ENCODE peak calls at places on chromosomes 7 and 10, in four cellular contexts. I, K, Y and B are unnamed samples.
A peak's percentile ranks its signal among the peaks of the same experiment; 100 is the strongest.

GRCh38 chr10:11225935-11226334 is 208.3 kb downstream of the CELF2 start:
- DNase-seq in I (no peak), K (peak; percentile 43), Y (no peak), B (no peak)

GRCh38 chr7:80088705-80089104 is 45.9 kb upstream of the GNAI1 start:
- DNase-seq in I (no peak), K (no peak), Y (no peak), B (no peak)

GRCh38 chr10:4721994-4722753 is 103.8 kb upstream of the AKR1E2 start:
- DNase-seq in I (no peak), K (no peak), Y (no peak), B (no peak)

GRCh38 chr7:123433665-123434064 is 100.7 kb downstream of the IQUB start:
- DNase-seq in I (no peak), K (no peak), Y (no peak), B (no peak)

GRCh38 chr7:157685430-157686284 is 348.9 kb downstream of the DNAJB6 start:
- DNase-seq in I (no peak), K (no peak), Y (no peak), B (peak; percentile 71)

GRCh38 chr10:72416661-72417060 is 61.9 kb upstream of the DNAJB12 start:
- DNase-seq in I (no peak), K (no peak), Y (no peak), B (no peak)

GRCh38 chr10:12799144-12799543 is 202.4 kb downstream of the CCDC3 start:
- DNase-seq in I (no peak), K (no peak), Y (no peak), B (no peak)

GRCh38 chr10:88879754-88880286 is at the start of gene STAMBPL1:
- DNase-seq in I (no peak), K (peak; percentile 57), Y (peak; percentile 61), B (no peak)

GRCh38 chr10:35875281-35875680 is 233.2 kb upstream of the FZD8 start:
- DNase-seq in I (no peak), K (no peak), Y (no peak), B (no peak)

GRCh38 chr10:4260483-4260882 is 475.5 kb upstream of the KLF6 start:
- DNase-seq in I (no peak), K (no peak), Y (no peak), B (no peak)

GRCh38 chr7:57868771-57869483 is 418.9 kb downstream of the ZNF716 start:
- DNase-seq in I (no peak), K (no peak), Y (no peak), B (no peak)

GRCh38 chr7:95190515-95190914 is 133.8 kb downstream of the PON1 start:
- DNase-seq in I (no peak), K (no peak), Y (no peak), B (no peak)

GRCh38 chr7:31864646-31865045 is 177.6 kb downstream of the PPP1R17 start:
- DNase-seq in I (no peak), K (no peak), Y (no peak), B (no peak)

GRCh38 chr10:122264442-122264841 is 6.7 kb upstream of the BTBD16 start:
- DNase-seq in I (no peak), K (no peak), Y (no peak), B (no peak)

GRCh38 chr7:55019329-55019690 is 493 bp downstream of the EGFR start:
- DNase-seq in I (peak; percentile 83), K (no peak), Y (no peak), B (peak; percentile 71)

GRCh38 chr7:69451715-69452114 is 146.6 kb upstream of the AUTS2 start:
- DNase-seq in I (no peak), K (no peak), Y (no peak), B (no peak)

GRCh38 chr10:34547695-34548094 is 267.4 kb downstream of the PARD3 start:
- DNase-seq in I (no peak), K (no peak), Y (no peak), B (no peak)

GRCh38 chr7:76291346-76292205 is 10.9 kb upstream of the HSPB1 start:
- DNase-seq in I (peak; percentile 91), K (peak; percentile 73), Y (peak; percentile 77), B (peak; percentile 92)

GRCh38 chr10:91907914-91908357 is 1.4 kb downstream of the FGFBP3 start:
- DNase-seq in I (no peak), K (no peak), Y (no peak), B (peak; percentile 56)

GRCh38 chr7:33050425-33051318 is 11.9 kb downstream of the NT5C3A start:
- DNase-seq in I (no peak), K (peak; percentile 3), Y (no peak), B (no peak)

GRCh38 chr10:17841055-17841454 is 31.9 kb downstream of the MRC1 start:
- DNase-seq in I (no peak), K (no peak), Y (no peak), B (no peak)

GRCh38 chr7:607938-608337 is 88.3 kb upstream of the PDGFA start:
- DNase-seq in I (no peak), K (no peak), Y (peak; percentile 49), B (no peak)

GRCh38 chr7:117212969-117213877 is 109.6 kb downstream of the WNT2 start:
- DNase-seq in I (peak; percentile 24), K (peak; percentile 8), Y (peak; percentile 3), B (peak; percentile 56)

GRCh38 chr7:124152859-124153692 is 120.2 kb upstream of the TMEM229A start:
- DNase-seq in I (no peak), K (no peak), Y (no peak), B (no peak)

GRCh38 chr10:11163990-11164805 is 146.5 kb downstream of the CELF2 start:
- DNase-seq in I (peak; percentile 33), K (no peak), Y (no peak), B (peak; percentile 63)

GRCh38 chr10:129832582-129833249 is 131.4 kb downstream of the EBF3 start:
- DNase-seq in I (no peak), K (no peak), Y (no peak), B (peak; percentile 38)

GRCh38 chr7:82029236-82029635 is 259.4 kb upstream of the HGF start:
- DNase-seq in I (no peak), K (no peak), Y (no peak), B (no peak)

GRCh38 chr10:35640474-35640873 is 1.6 kb downstream of the FZD8 start:
- DNase-seq in I (peak; percentile 69), K (no peak), Y (no peak), B (peak; percentile 82)

GRCh38 chr7:22671177-22671879 is 55.7 kb upstream of the IL6 start:
- DNase-seq in I (no peak), K (no peak), Y (no peak), B (no peak)

GRCh38 chr10:94094540-94094939 is 100.8 kb downstream of the PLCE1 start:
- DNase-seq in I (no peak), K (no peak), Y (no peak), B (no peak)

GRCh38 chr10:71433983-71434744 is 37.4 kb downstream of the CDH23 start:
- DNase-seq in I (no peak), K (no peak), Y (no peak), B (peak; percentile 44)

GRCh38 chr10:124323806-124324205 is 94.9 kb downstream of the OAT start:
- DNase-seq in I (no peak), K (no peak), Y (no peak), B (no peak)

GRCh38 chr7:27906385-27907091 is 166.6 kb downstream of the TAX1BP1 start:
- DNase-seq in I (no peak), K (no peak), Y (no peak), B (no peak)

GRCh38 chr10:101438881-101439391 is 85.0 kb downstream of the BTRC start:
- DNase-seq in I (no peak), K (no peak), Y (no peak), B (no peak)

GRCh38 chr10:80359644-80360043 is 3.1 kb downstream of the DYDC2 start:
- DNase-seq in I (no peak), K (no peak), Y (no peak), B (no peak)

GRCh38 chr7:129069021-129069420 is 14.1 kb upstream of the TNPO3 start:
- DNase-seq in I (no peak), K (no peak), Y (no peak), B (no peak)

GRCh38 chr7:116571037-116571436 is 46.2 kb downstream of the CAV1 start:
- DNase-seq in I (no peak), K (no peak), Y (no peak), B (no peak)

GRCh38 chr7:21393937-21394336 is 33.9 kb upstream of the SP4 start:
- DNase-seq in I (no peak), K (no peak), Y (no peak), B (no peak)

GRCh38 chr7:157009778-157010587 is 480 bp downstream of the MNX1 start:
- DNase-seq in I (no peak), K (no peak), Y (no peak), B (no peak)